ENCODE peak calls at places on chromosomes 1 and 21, in eight cellular contexts. I, H, M, Y, A, O, Z and D are unnamed samples.

GRCh38 chr1:248924696-248925532 is 18.9 kb downstream of the PGBD2 start:
- DNase-seq in I (no peak), H (no peak), M (no peak), Y (peak), A (peak), O (peak), Z (peak), D (peak)

GRCh38 chr21:46356005-46356338 is 32.0 kb downstream of the PCNT start:
- DNase-seq in I (no peak), H (no peak), M (no peak), Y (no peak), A (no peak), O (no peak), Z (no peak), D (no peak)

GRCh38 chr1:24720152-24720551 is 25.1 kb upstream of the CLIC4 start:
- DNase-seq in I (no peak), H (no peak), M (peak), Y (no peak), A (no peak), O (no peak), Z (peak), D (no peak)

GRCh38 chr1:156821801-156822200 is 5.2 kb upstream of the SH2D2A start:
- DNase-seq in I (no peak), H (no peak), M (no peak), Y (no peak), A (no peak), O (no peak), Z (peak), D (no peak)

GRCh38 chr1:206495493-206496046 is 11.8 kb upstream of the RASSF5 start:
- DNase-seq in I (no peak), H (no peak), M (no peak), Y (no peak), A (no peak), O (no peak), Z (no peak), D (no peak)

GRCh38 chr1:161379071-161379470 is 11.4 kb upstream of the CFAP126 start:
- DNase-seq in I (no peak), H (no peak), M (no peak), Y (no peak), A (peak), O (peak), Z (peak), D (no peak)

GRCh38 chr1:237235080-237235479 is 193.1 kb downstream of the RYR2 start:
- DNase-seq in I (no peak), H (no peak), M (no peak), Y (no peak), A (no peak), O (no peak), Z (no peak), D (no peak)

GRCh38 chr1:36203554-36204346 is 20.5 kb upstream of the THRAP3 start:
- DNase-seq in I (peak), H (no peak), M (peak), Y (no peak), A (peak), O (no peak), Z (peak), D (peak)

GRCh38 chr1:45619149-45619921 is 4.5 kb downstream of the CCDC17 start:
- DNase-seq in I (no peak), H (no peak), M (no peak), Y (no peak), A (no peak), O (no peak), Z (no peak), D (no peak)

GRCh38 chr1:36729289-36729688 is 246.6 kb upstream of the CSF3R start:
- DNase-seq in I (no peak), H (no peak), M (no peak), Y (no peak), A (no peak), O (no peak), Z (no peak), D (no peak)

GRCh38 chr1:29704430-29704829 is 468.1 kb downstream of the PTPRU start:
- DNase-seq in I (no peak), H (no peak), M (no peak), Y (no peak), A (no peak), O (no peak), Z (no peak), D (no peak)

GRCh38 chr1:29708381-29708780 is 472.1 kb downstream of the PTPRU start:
- DNase-seq in I (no peak), H (no peak), M (no peak), Y (no peak), A (no peak), O (no peak), Z (peak), D (no peak)

GRCh38 chr1:29708818-29709710 is 472.7 kb downstream of the PTPRU start:
- DNase-seq in I (no peak), H (no peak), M (no peak), Y (no peak), A (no peak), O (peak), Z (peak), D (no peak)

GRCh38 chr1:29707796-29708195 is 471.5 kb downstream of the PTPRU start:
- DNase-seq in I (no peak), H (no peak), M (no peak), Y (no peak), A (no peak), O (no peak), Z (no peak), D (no peak)

DNA sequence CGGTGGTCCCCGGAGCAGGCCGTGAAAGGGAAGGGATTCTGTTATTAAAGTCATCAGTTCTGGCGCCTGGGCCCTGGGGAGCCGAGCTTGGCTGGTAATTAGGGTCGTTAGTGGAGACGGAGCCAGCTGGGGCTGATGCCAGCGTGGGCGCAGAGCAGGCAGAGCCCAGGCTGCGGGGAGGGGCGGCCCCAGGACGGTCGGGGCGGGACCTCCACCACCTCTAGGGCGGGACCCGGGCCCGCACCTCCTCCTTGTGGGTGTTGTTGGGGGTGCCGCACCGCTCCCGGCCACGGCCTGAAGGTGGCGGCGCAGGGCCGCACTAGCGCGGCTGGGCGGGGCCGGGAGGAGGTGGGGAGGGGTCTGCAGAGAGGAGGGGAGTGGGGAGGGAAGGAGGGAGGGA is 470.6 kb downstream of the PTPRU start:
- DNase-seq in I (no peak), H (no peak), M (no peak), Y (no peak), A (peak), O (peak), Z (peak), D (peak)
- TF ChIP-seq CTCF in I (no peak), H (peak), M (no peak), Y (no peak), A (peak), O (peak), Z (peak), D (peak)

GRCh38 chr1:225865514-225865913 is 16.7 kb downstream of the TMEM63A start:
- DNase-seq in I (no peak), H (no peak), M (no peak), Y (no peak), A (no peak), O (no peak), Z (no peak), D (no peak)
- TF ChIP-seq CTCF in I (no peak), H (no peak), M (no peak), Y (no peak), A (no peak), O (no peak), Z (no peak), D (no peak)

GRCh38 chr1:54052470-54052933 is 502 bp downstream of the TMEM59 start:
- DNase-seq in I (no peak), H (no peak), M (peak), Y (peak), A (peak), O (peak), Z (peak), D (peak)

GRCh38 chr1:54052934-54053744 is at the start of the genes TCEANC2 and TMEM59:
- DNase-seq in I (peak), H (peak), M (peak), Y (peak), A (peak), O (peak), Z (peak), D (peak)

GRCh38 chr1:54053745-54054437 is 483 bp downstream of the TCEANC2 start:
- DNase-seq in I (no peak), H (no peak), M (no peak), Y (no peak), A (no peak), O (no peak), Z (peak), D (peak)

GRCh38 chr1:54051936-54052469 is 1.0 kb downstream of the TMEM59 start:
- DNase-seq in I (no peak), H (no peak), M (no peak), Y (no peak), A (no peak), O (no peak), Z (peak), D (no peak)

DNA sequence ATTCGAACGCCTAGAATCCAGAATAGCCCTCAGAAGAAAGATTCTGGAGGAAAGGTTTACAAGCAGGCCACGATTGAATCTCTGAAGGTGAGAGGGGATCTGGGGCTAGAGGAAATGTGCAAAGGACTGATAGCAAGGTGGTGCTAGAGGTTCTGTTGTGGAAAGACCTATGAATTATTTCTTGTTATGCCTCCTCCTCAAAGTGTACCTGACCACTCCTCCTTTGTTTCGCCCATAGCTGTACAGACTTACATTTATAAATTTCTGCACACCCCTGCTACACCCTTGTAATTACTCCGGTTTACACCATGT is 986 bp downstream of the TCEANC2 start:
- DNase-seq in I (no peak), H (no peak), M (no peak), Y (no peak), A (no peak), O (no peak), Z (no peak), D (peak)
- TF ChIP-seq CTCF in I (no peak), H (no peak), M (no peak), Y (no peak), A (no peak), O (no peak), Z (no peak), D (no peak)

GRCh38 chr1:1084028-1084371 is 9.9 kb upstream of the RNF223 start:
- DNase-seq in I (peak), H (no peak), M (no peak), Y (no peak), A (no peak), O (no peak), Z (no peak), D (no peak)
- TF ChIP-seq CTCF in I (no peak), H (no peak), M (no peak), Y (no peak), A (no peak), O (no peak), Z (no peak), D (no peak)

GRCh38 chr1:154539486-154540483 is 18.7 kb downstream of the UBE2Q1 start:
- DNase-seq in I (no peak), H (no peak), M (no peak), Y (no peak), A (no peak), O (no peak), Z (no peak), D (no peak)

GRCh38 chr1:154546264-154547043 is 12.0 kb downstream of the UBE2Q1 start:
- DNase-seq in I (no peak), H (no peak), M (no peak), Y (peak), A (peak), O (peak), Z (peak), D (peak)

GRCh38 chr1:154536570-154536969 is 21.9 kb downstream of the UBE2Q1 start:
- DNase-seq in I (no peak), H (no peak), M (no peak), Y (no peak), A (no peak), O (no peak), Z (no peak), D (no peak)

DNA sequence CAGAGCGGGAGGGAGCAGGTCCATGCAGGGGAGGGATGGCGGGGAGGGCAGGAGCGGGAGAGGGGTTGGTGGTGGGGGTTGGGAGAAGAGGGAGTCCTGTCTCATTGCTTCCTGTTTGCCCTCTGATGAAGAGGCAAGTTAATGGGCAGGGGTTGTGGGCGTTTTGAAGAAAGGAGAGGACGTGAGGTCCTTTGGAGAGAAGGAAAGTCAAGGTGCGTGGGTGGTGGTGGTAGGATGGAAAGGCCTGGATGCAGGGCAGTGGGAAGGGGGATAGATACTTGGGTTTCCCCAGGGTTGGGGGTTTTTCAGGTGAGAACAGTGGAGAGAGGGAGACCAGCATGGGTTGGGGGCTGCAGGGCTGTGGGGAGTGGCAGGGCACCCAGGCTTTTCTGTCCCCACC is 17.2 kb downstream of the UBE2Q1 start:
- DNase-seq in I (no peak), H (no peak), M (no peak), Y (no peak), A (no peak), O (no peak), Z (no peak), D (no peak)
- TF ChIP-seq CTCF in I (no peak), H (no peak), M (no peak), Y (no peak), A (no peak), O (no peak), Z (no peak), D (no peak)

DNA sequence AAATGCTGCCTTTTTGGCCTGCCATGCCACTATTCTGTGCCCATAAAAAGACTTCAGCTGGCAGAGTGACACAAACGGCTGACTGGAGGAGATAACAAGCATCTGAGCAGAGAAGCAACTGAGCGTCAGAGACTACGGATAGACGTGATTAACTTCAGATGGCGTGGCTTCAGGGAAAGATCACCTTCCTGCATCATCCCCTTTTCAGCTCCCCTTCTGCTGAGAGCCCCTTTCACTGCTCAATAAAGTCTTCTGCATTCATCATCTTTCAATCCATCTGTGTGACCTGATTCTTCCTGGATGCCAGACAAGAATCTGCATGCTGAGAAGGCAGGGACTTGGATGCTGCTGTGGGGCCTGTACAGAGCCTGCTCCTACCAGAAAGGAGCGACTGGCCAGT is 14.3 kb upstream of the VPS13D start:
- DNase-seq in I (no peak), H (no peak), M (no peak), Y (no peak), A (no peak), O (no peak), Z (no peak), D (no peak)
- TF ChIP-seq CTCF in I (no peak), H (no peak), M (no peak), Y (no peak), A (no peak), O (no peak), Z (no peak), D (no peak)

GRCh38 chr21:24123785-24124184 is 1483.5 kb downstream of the MRPL39 start:
- DNase-seq in I (no peak), H (no peak), M (no peak), Y (no peak), A (no peak), O (no peak), Z (no peak), D (no peak)
- TF ChIP-seq CTCF in I (no peak), H (no peak), M (no peak), Y (no peak), A (no peak), O (no peak), Z (no peak), D (no peak)

GRCh38 chr1:63593887-63594617 is 841 bp downstream of the PGM1 start:
- DNase-seq in I (no peak), H (peak), M (peak), Y (peak), A (peak), O (peak), Z (peak), D (peak)

GRCh38 chr1:63592536-63593302 is 492 bp upstream of the PGM1 start:
- DNase-seq in I (no peak), H (no peak), M (no peak), Y (no peak), A (no peak), O (no peak), Z (no peak), D (no peak)

GRCh38 chr1:63595435-63595834 is 2.2 kb downstream of the PGM1 start:
- DNase-seq in I (no peak), H (no peak), M (no peak), Y (no peak), A (no peak), O (no peak), Z (no peak), D (no peak)

GRCh38 chr1:63593303-63593886 is at the start of gene PGM1:
- DNase-seq in I (peak), H (peak), M (peak), Y (peak), A (peak), O (peak), Z (peak), D (peak)

DNA sequence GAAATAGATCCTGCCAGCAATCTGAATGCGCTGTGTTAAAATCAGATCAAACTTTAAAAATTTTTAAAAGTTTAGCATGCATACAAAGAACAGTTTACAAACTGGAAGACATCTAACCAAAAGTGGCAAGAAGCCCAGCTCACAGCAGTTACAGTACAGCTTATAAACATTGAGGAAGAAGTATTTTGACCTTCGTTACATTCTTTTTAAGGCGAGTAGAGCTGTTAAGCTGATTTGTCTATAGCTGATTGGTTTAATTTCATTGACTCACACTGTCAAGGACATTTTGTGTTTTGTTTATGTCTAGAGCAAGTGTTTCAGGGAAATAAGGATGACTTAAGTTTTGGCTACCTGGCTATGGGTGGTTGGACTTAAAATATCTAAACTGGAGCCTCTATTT is 3.0 kb upstream of the PGM1 start:
- DNase-seq in I (no peak), H (no peak), M (no peak), Y (no peak), A (no peak), O (no peak), Z (peak), D (no peak)
- TF ChIP-seq CTCF in I (no peak), H (no peak), M (no peak), Y (no peak), A (no peak), O (no peak), Z (no peak), D (no peak)